ENCODE peak calls at places on chromosomes 5 and 9, in seven cellular contexts. Z, H, F, Q, U, L and S are unnamed samples.

GRCh38 chr5:67164856-67165523 is 31.6 kb downstream of the CD180 start:
- DNase-seq in Z (no peak), H (no peak), F (no peak), Q (no peak), U (no peak), L (no peak), S (no peak)

GRCh38 chr5:78221964-78222451 is 72.5 kb downstream of the AP3B1 start:
- DNase-seq in Z (no peak), H (peak; percentile 27), F (no peak), Q (no peak), U (no peak), L (peak; percentile 92), S (no peak)

GRCh38 chr5:127351418-127351817 is 60.8 kb downstream of the MEGF10 start:
- DNase-seq in Z (no peak), H (no peak), F (no peak), Q (no peak), U (no peak), L (no peak), S (no peak)

GRCh38 chr5:147565524-147565923 is 55.7 kb upstream of the DPYSL3 start:
- DNase-seq in Z (no peak), H (no peak), F (peak; percentile 17), Q (no peak), U (no peak), L (no peak), S (no peak)

GRCh38 chr5:58330781-58331180 is 129.1 kb downstream of the PLK2 start:
- DNase-seq in Z (no peak), H (no peak), F (no peak), Q (no peak), U (no peak), L (no peak), S (no peak)

GRCh38 chr9:129170229-129170628 is 7.8 kb downstream of the IER5L start:
- DNase-seq in Z (peak; percentile 48), H (no peak), F (no peak), Q (no peak), U (no peak), L (no peak), S (peak; percentile 17)

GRCh38 chr5:139246394-139246793 is 47.1 kb upstream of the MATR3 start:
- DNase-seq in Z (no peak), H (no peak), F (no peak), Q (no peak), U (peak; percentile 43), L (no peak), S (peak; percentile 49)

GRCh38 chr5:37501152-37501551 is 122.0 kb downstream of the WDR70 start:
- DNase-seq in Z (no peak), H (no peak), F (peak; percentile 3), Q (no peak), U (no peak), L (no peak), S (peak; percentile 32)

GRCh38 chr5:74865799-74866652 is at the start of gene FAM169A:
- DNase-seq in Z (no peak), H (no peak), F (no peak), Q (peak; percentile 87), U (no peak), L (no peak), S (no peak)

GRCh38 chr5:135944967-135945560 is 9.7 kb downstream of the LECT2 start:
- DNase-seq in Z (peak; percentile 71), H (no peak), F (peak; percentile 86), Q (peak; percentile 66), U (peak; percentile 21), L (no peak), S (peak; percentile 71)

GRCh38 chr5:98791110-98791509 is 17.6 kb downstream of the RGMB start:
- DNase-seq in Z (no peak), H (no peak), F (no peak), Q (no peak), U (no peak), L (no peak), S (no peak)
- TF ChIP-seq MAX in Z (no peak), H (no peak), F (no peak), Q (no peak), U (no peak), L (no peak), S (no peak)

DNA sequence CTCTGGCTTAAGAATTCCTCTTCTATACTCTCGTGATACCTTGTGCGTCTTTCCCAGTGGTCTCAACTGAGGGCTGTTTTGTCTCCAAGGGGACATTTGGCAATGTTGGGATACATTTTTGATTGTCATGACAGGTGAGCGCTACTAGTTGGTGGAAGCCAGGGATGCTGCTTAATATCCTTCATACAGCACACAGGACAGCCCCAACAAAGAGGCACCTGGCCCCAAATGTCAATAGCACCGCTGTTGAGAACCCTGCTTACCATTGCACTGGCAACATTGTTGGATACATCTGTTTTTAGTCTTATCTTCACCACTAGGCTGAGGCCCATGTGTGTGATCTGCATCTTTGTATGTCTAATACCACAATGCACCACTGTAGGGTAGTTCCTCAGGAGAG is 114.1 kb downstream of the C9orf152 start:
- DNase-seq in Z (no peak), H (no peak), F (no peak), Q (no peak), U (no peak), L (no peak), S (no peak)
- H4K20me1 ChIP-seq in Z (peaks cover 10% of the 10 kb centered on the region), H (no peaks in the 10 kb centered on the region), F (no peaks in the 10 kb centered on the region), Q (peaks cover 84% of the 10 kb centered on the region), U (no peaks in the 10 kb centered on the region), L (no peaks in the 10 kb centered on the region), S (peaks cover 9% of the 10 kb centered on the region)

DNA sequence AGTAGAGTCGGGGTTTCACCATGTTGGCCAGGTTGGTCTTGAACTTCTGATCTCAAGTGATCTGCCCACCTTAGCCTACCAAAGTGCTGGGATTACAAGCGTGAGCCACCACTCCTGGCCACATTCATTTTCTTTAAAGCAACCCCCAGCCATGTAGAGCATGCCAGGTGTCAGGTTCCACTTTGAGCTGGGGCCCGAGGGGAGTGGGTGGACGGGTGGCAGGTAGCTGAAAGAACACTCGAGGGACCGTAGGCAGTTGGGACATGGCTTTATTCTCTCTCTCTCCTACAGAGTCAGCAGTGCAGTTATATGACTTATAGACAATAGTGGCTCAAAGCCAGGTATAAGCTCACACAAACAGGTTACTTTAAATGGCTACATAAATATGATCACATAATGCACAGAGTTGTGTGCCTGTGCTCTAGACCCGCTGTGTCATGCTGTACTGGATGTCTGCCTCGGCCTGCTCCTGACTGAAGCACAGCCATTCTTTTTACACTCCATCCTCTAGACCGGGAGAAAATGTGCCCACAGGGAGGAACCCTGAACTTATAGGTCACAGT is 60.5 kb upstream of the FAM120A start:
- DNase-seq in Z (no peak), H (no peak), F (no peak), Q (no peak), U (no peak), L (no peak), S (no peak)
- TF ChIP-seq MAX in Z (no peak), H (no peak), F (no peak), Q (no peak), U (no peak), L (no peak), S (no peak)

GRCh38 chr9:134704499-134704898 is 62.9 kb downstream of the COL5A1 start:
- DNase-seq in Z (no peak), H (no peak), F (no peak), Q (no peak), U (no peak), L (no peak), S (peak; percentile 6)

GRCh38 chr9:134707731-134708671 is 66.4 kb downstream of the COL5A1 start:
- DNase-seq in Z (no peak), H (no peak), F (no peak), Q (peak; percentile 54), U (no peak), L (no peak), S (no peak)

GRCh38 chr9:134707031-134707680 is 65.6 kb downstream of the COL5A1 start:
- DNase-seq in Z (no peak), H (no peak), F (peak; percentile 7), Q (peak; percentile 98), U (no peak), L (no peak), S (peak; percentile 22)

GRCh38 chr9:134705786-134706185 is 64.2 kb downstream of the COL5A1 start:
- DNase-seq in Z (no peak), H (no peak), F (no peak), Q (no peak), U (no peak), L (no peak), S (no peak)

GRCh38 chr9:134706522-134706921 is 64.9 kb downstream of the COL5A1 start:
- DNase-seq in Z (no peak), H (no peak), F (no peak), Q (no peak), U (no peak), L (no peak), S (no peak)
- H4K20me1 ChIP-seq in Z (no peaks in the 10 kb centered on the region), H (no peaks in the 10 kb centered on the region), F (no peaks in the 10 kb centered on the region), Q (peaks cover 96% of the 10 kb centered on the region), U (no peaks in the 10 kb centered on the region), L (no peaks in the 10 kb centered on the region), S (no peaks in the 10 kb centered on the region)

DNA sequence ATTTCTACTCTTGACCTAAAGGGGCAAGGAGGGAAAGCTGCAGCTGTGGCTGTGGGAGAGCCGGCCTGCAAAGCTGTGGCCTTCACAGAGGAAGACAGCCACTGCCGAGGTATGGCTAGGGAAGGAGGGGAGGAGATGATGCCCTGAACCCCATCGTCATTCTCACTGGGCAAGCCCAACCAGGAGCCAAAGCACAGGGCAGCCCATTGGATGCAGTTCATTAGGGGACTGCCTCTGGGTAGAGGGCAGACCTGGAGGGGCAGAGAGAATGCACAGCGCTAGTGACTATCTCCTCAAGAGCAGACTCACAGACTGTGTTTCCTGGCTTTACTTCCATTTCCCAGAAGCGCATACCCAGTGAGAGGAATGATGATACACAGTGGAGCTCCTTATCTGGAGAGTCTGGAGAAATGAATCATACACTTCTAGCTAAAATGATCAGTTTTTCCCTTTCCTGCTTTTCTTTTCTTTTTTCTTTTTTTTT is 47.2 kb upstream of the TTC23L start:
- DNase-seq in Z (no peak), H (no peak), F (no peak), Q (no peak), U (no peak), L (no peak), S (peak; percentile 71)
- TF ChIP-seq MAX in Z (no peak), H (no peak), F (no peak), Q (no peak), U (no peak), L (no peak), S (no peak)